ENCODE peak calls at places on chromosomes 3 and 15, in six cellular contexts. One of them, this sample, is unnamed. For H3K36me3, the result is how much of the 10 kb centered on the place peaks cover.

GRCh38 chr3:196599734-196600128 is 31.3 kb downstream of the FBXO45 start:
- DNase-seq in heart left ventricle: no peak
- DNase-seq in IMR-90: peak
- DNase-seq in HCT116: no peak
- DNase-seq in sigmoid colon: no peak
- DNase-seq in gastrocnemius medialis: no peak
- DNase-seq in this sample: no peak

GRCh38 chr15:93072440-93073394 is 16.3 kb downstream of the RGMA start:
- DNase-seq in IMR-90: peak
- DNase-seq in heart left ventricle: peak
- DNase-seq in gastrocnemius medialis: peak
- DNase-seq in HCT116: peak
- DNase-seq in sigmoid colon: peak
- DNase-seq in this sample: no peak

GRCh38 chr15:69562564-69562963 is 109.9 kb downstream of the RPLP1 start:
- DNase-seq in heart left ventricle: no peak
- DNase-seq in HCT116: no peak
- DNase-seq in sigmoid colon: no peak
- DNase-seq in gastrocnemius medialis: no peak
- DNase-seq in IMR-90: no peak
- DNase-seq in this sample: peak

GRCh38 chr15:85504739-85505676 is 124.6 kb downstream of the AKAP13 start:
- DNase-seq in IMR-90: peak
- DNase-seq in gastrocnemius medialis: peak
- DNase-seq in HCT116: peak
- DNase-seq in sigmoid colon: no peak
- DNase-seq in heart left ventricle: no peak
- DNase-seq in this sample: no peak

GRCh38 chr3:126888186-126888760 is 94.6 kb upstream of the PLXNA1 start:
- DNase-seq in IMR-90: no peak
- DNase-seq in gastrocnemius medialis: no peak
- DNase-seq in heart left ventricle: no peak
- DNase-seq in HCT116: no peak
- DNase-seq in sigmoid colon: no peak
- DNase-seq in this sample: no peak

GRCh38 chr15:38696120-38696727 is 131.6 kb upstream of the RASGRP1 start:
- DNase-seq in heart left ventricle: no peak
- DNase-seq in IMR-90: peak
- DNase-seq in HCT116: no peak
- DNase-seq in gastrocnemius medialis: no peak
- DNase-seq in sigmoid colon: no peak
- DNase-seq in this sample: no peak

GRCh38 chr15:76337047-76337738 is 620 bp downstream of the ISL2 start:
- DNase-seq in HCT116: no peak
- DNase-seq in gastrocnemius medialis: no peak
- DNase-seq in sigmoid colon: no peak
- DNase-seq in heart left ventricle: no peak
- DNase-seq in IMR-90: peak
- DNase-seq in this sample: no peak

GRCh38 chr3:197002701-197003454 is 26.7 kb downstream of the MELTF start:
- DNase-seq in IMR-90: peak
- DNase-seq in HCT116: peak
- DNase-seq in heart left ventricle: peak
- DNase-seq in gastrocnemius medialis: peak
- DNase-seq in sigmoid colon: peak
- DNase-seq in this sample: peak

GRCh38 chr3:107999215-107999775 is 91.5 kb downstream of the CD47 start:
- DNase-seq in IMR-90: no peak
- DNase-seq in heart left ventricle: no peak
- DNase-seq in sigmoid colon: no peak
- DNase-seq in HCT116: no peak
- DNase-seq in gastrocnemius medialis: no peak
- DNase-seq in this sample: no peak

GRCh38 chr3:100260685-100261480 is at the start of gene TBC1D23:
- DNase-seq in gastrocnemius medialis: peak
- DNase-seq in sigmoid colon: peak
- DNase-seq in IMR-90: peak
- DNase-seq in HCT116: peak
- DNase-seq in heart left ventricle: peak
- DNase-seq in this sample: peak
- TF ChIP-seq POLR2A in gastrocnemius medialis: peak
- TF ChIP-seq POLR2A in sigmoid colon: peak
- TF ChIP-seq POLR2A in IMR-90: peak
- TF ChIP-seq POLR2A in HCT116: peak
- TF ChIP-seq POLR2A in heart left ventricle: peak
- TF ChIP-seq POLR2A in this sample: peak

DNA sequence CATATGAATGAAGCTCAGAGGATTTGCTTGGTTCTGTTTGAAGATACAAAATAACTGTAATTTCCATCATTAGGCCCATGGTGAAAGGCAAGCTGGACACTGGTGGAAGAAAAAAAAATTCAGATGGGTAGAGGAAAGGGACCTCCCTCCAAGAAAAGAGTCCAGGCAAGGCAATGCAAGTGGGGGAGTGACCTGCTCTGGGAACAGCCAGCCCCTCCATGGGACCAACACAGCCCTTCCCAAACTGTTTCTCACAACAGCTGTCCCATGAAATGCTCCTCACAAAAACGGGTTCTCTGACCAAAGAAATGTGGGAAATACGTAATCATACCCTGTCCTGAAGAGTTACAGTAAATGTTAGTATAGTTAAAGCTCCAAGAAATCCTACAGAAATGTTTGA is 4.4 kb upstream of the AP3S2 start:
- DNase-seq in IMR-90: no peak
- DNase-seq in sigmoid colon: no peak
- DNase-seq in heart left ventricle: no peak
- DNase-seq in gastrocnemius medialis: no peak
- DNase-seq in HCT116: no peak
- DNase-seq in this sample: no peak
- TF ChIP-seq CTCF in IMR-90: no peak
- TF ChIP-seq CTCF in sigmoid colon: no peak
- TF ChIP-seq CTCF in heart left ventricle: no peak
- TF ChIP-seq CTCF in gastrocnemius medialis: no peak
- TF ChIP-seq CTCF in HCT116: no peak
- TF ChIP-seq CTCF in this sample: no peak

DNA sequence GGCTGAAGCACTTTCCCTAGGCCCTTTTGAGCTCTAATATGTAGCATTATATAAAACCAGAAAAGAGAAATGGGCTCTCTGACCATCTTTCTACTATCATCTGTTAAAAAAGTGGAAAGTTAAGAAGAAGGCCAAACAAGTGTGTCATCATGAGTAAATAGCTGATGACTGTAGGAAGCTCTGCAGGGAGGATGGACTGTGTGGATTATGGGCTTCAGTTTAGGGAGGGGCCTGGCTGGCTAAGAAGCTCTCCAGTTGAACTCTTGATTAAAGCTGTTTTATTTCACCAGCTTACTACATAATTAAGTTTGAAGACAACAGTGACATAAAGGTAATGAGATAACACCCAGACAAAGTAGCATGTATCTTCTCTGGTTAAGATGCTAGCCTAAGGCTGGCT is 30.6 kb downstream of the INTS14 start:
- DNase-seq in sigmoid colon: no peak
- DNase-seq in heart left ventricle: no peak
- DNase-seq in gastrocnemius medialis: no peak
- DNase-seq in HCT116: no peak
- DNase-seq in IMR-90: peak
- DNase-seq in this sample: no peak
- H3K36me3 ChIP-seq in sigmoid colon: under half
- H3K36me3 ChIP-seq in heart left ventricle: under half
- H3K36me3 ChIP-seq in gastrocnemius medialis: under half
- H3K36me3 ChIP-seq in HCT116: under half
- H3K36me3 ChIP-seq in IMR-90: under half
- H3K36me3 ChIP-seq in this sample: under half

DNA sequence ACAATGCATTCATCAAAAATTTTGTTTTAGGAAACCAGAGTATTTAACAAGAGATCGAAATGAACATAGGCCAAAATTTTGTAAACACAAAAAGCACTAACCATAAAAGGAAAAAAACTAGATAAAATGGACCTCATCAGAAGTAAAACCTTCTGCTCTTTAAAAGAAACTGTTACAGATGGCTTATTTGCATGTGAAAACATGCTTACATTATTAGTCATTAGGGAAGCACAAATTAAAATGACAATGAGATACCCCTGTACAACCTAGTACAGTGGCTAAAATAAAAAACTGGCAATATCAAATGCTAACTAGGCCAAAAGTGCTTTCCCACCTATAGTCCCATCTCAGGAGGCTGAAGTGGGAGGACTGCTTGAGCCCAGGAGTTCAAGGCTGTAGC is 19.3 kb downstream of the UBR1 start:
- DNase-seq in heart left ventricle: no peak
- DNase-seq in IMR-90: peak
- DNase-seq in HCT116: no peak
- DNase-seq in gastrocnemius medialis: no peak
- DNase-seq in sigmoid colon: no peak
- DNase-seq in this sample: no peak
- TF ChIP-seq POLR2A in heart left ventricle: no peak
- TF ChIP-seq POLR2A in IMR-90: no peak
- TF ChIP-seq POLR2A in HCT116: no peak
- TF ChIP-seq POLR2A in gastrocnemius medialis: no peak
- TF ChIP-seq POLR2A in sigmoid colon: no peak
- TF ChIP-seq POLR2A in this sample: no peak

DNA sequence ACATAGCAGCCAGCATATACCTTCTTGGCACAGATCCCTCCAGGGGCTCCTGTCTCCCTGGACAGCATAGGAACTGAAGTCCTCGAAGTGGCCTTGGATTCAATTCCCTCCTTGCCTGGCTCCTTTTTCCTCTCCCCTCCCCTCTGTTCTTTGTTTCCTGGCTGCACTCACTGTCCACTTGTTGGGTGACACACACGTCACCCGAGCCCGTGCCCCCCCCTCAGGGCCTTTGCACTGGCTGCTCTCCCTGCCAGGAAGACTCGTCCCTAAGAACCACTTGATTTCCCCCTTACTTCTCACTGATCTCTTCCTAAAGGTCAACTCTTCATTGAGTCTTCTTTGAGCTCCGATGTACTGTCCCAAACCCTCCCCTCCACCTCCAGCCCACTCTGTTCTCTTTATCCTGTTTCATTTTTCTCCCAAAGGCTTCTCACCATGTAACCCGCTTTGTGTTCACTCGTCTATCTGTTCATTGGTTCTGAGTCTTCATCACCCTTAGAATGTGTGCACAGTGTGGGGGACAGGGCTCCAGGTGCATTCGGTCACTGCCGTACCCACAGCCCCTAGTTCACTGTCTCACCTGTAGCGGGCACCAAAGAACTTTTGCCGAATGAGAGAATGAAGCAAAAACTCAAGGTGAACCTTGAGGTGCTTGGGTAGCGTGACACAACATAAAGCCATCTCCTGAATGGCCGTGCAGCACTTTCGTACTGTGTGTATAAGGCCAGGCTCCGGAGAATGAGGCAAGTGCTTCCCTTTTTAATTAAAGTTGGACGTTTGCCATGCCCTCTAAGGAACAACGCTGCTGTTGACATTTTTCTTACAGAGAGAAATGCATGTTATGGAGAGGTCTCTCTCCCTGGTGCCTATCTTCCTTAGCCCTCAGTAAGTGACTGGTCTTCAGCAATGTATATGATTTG is 74.0 kb downstream of the CHRNA7 start:
- DNase-seq in sigmoid colon: no peak
- DNase-seq in IMR-90: no peak
- DNase-seq in gastrocnemius medialis: no peak
- DNase-seq in HCT116: no peak
- DNase-seq in heart left ventricle: no peak
- DNase-seq in this sample: no peak
- TF ChIP-seq CTCF in sigmoid colon: no peak
- TF ChIP-seq CTCF in IMR-90: no peak
- TF ChIP-seq CTCF in gastrocnemius medialis: no peak
- TF ChIP-seq CTCF in HCT116: peak
- TF ChIP-seq CTCF in heart left ventricle: no peak
- TF ChIP-seq CTCF in this sample: no peak

DNA sequence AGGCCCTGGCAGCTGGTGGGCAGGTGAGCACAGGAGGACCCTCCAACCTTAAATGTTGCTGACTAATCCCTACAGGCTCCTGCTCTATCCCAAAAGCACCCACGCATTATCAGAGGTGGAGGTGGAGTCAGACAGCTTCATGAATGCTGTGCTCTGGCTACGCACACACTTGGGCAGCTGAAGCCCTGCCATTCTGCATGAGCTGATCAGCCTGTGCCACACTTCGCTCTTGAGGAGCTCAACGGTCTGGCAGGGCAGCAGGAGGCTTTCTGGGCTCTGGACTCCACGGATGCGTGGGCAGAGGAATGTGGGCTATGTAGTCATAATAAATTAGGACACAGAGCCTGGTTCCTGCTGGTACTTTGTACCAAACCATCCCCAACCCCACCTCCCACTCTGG is 6.1 kb downstream of the MST1 start:
- DNase-seq in HCT116: no peak
- DNase-seq in gastrocnemius medialis: no peak
- DNase-seq in heart left ventricle: no peak
- DNase-seq in IMR-90: no peak
- DNase-seq in sigmoid colon: no peak
- DNase-seq in this sample: no peak
- H3K36me3 ChIP-seq in HCT116: under half
- H3K36me3 ChIP-seq in gastrocnemius medialis: under half
- H3K36me3 ChIP-seq in heart left ventricle: under half
- H3K36me3 ChIP-seq in IMR-90: half or more
- H3K36me3 ChIP-seq in sigmoid colon: under half
- H3K36me3 ChIP-seq in this sample: under half

GRCh38 chr15:94843060-94843459 is 611.7 kb downstream of the MCTP2 start:
- DNase-seq in heart left ventricle: no peak
- DNase-seq in gastrocnemius medialis: no peak
- DNase-seq in IMR-90: no peak
- DNase-seq in HCT116: no peak
- DNase-seq in sigmoid colon: no peak
- DNase-seq in this sample: no peak

GRCh38 chr15:94847325-94847724 is 616.0 kb downstream of the MCTP2 start:
- DNase-seq in sigmoid colon: no peak
- DNase-seq in HCT116: no peak
- DNase-seq in gastrocnemius medialis: no peak
- DNase-seq in heart left ventricle: no peak
- DNase-seq in IMR-90: no peak
- DNase-seq in this sample: no peak

GRCh38 chr15:94844188-94844532 is 612.8 kb downstream of the MCTP2 start:
- DNase-seq in HCT116: no peak
- DNase-seq in gastrocnemius medialis: no peak
- DNase-seq in IMR-90: no peak
- DNase-seq in sigmoid colon: no peak
- DNase-seq in heart left ventricle: no peak
- DNase-seq in this sample: no peak

GRCh38 chr15:94844533-94845390 is 613.4 kb downstream of the MCTP2 start:
- DNase-seq in HCT116: no peak
- DNase-seq in gastrocnemius medialis: peak
- DNase-seq in IMR-90: no peak
- DNase-seq in heart left ventricle: peak
- DNase-seq in sigmoid colon: peak
- DNase-seq in this sample: peak

DNA sequence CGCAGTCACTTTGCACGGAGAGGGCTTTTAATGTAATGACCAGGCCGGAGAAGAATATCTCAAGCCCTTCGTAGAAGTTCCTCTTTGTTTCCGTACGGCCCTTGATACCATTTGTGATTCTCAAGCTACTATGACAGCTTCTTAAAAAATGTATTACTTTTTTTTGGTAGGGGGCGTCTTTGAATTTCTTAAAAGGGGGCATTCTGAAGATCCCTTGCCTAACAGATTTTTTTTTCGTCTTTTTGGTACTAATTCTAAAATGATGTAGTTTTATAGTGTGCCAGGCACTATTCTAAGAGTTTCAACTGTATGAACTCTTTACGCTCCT is 614.0 kb downstream of the MCTP2 start:
- DNase-seq in HCT116: no peak
- DNase-seq in heart left ventricle: no peak
- DNase-seq in sigmoid colon: no peak
- DNase-seq in gastrocnemius medialis: no peak
- DNase-seq in IMR-90: no peak
- DNase-seq in this sample: no peak
- TF ChIP-seq POLR2A in HCT116: no peak
- TF ChIP-seq POLR2A in heart left ventricle: no peak
- TF ChIP-seq POLR2A in sigmoid colon: no peak
- TF ChIP-seq POLR2A in gastrocnemius medialis: no peak
- TF ChIP-seq POLR2A in IMR-90: no peak
- TF ChIP-seq POLR2A in this sample: no peak